ENCODE peak calls at places on chromosomes 11 and 22, in eight cellular contexts. Z, E, P, G, Y, Q, D and V are unnamed samples.

GRCh38 chr11:43738600-43739409 is 58.3 kb downstream of the HSD17B12 start:
- DNase-seq in Z (no peak), E (peak), P (peak), G (peak), Y (no peak), Q (peak), D (no peak), V (peak)

GRCh38 chr11:108364159-108364558 is 103.2 kb downstream of the C11orf65 start:
- DNase-seq in Z (no peak), E (peak), P (no peak), G (no peak), Y (no peak), Q (peak), D (no peak), V (no peak)

GRCh38 chr11:615453-616319 is at the start of gene IRF7:
- DNase-seq in Z (peak), E (peak), P (peak), G (peak), Y (peak), Q (peak), D (peak), V (peak)

GRCh38 chr11:119935341-119935925 is 202.5 kb downstream of the TRIM29 start:
- DNase-seq in Z (no peak), E (no peak), P (no peak), G (no peak), Y (no peak), Q (no peak), D (no peak), V (no peak)

GRCh38 chr11:85718991-85719807 is 33.2 kb upstream of the CCDC89 start:
- DNase-seq in Z (peak), E (peak), P (peak), G (peak), Y (peak), Q (peak), D (no peak), V (peak)

GRCh38 chr11:111612211-111612610 is 10.0 kb downstream of the SIK2 start:
- DNase-seq in Z (no peak), E (no peak), P (peak), G (no peak), Y (no peak), Q (peak), D (no peak), V (no peak)

GRCh38 chr22:24805790-24806662 is at the start of gene SGSM1:
- DNase-seq in Z (peak), E (peak), P (peak), G (peak), Y (peak), Q (peak), D (peak), V (no peak)

GRCh38 chr11:9038537-9038936 is 34.7 kb upstream of the NRIP3 start:
- DNase-seq in Z (no peak), E (no peak), P (no peak), G (no peak), Y (no peak), Q (no peak), D (no peak), V (no peak)

GRCh38 chr11:78223320-78223954 is 34.7 kb downstream of the USP35 start:
- DNase-seq in Z (no peak), E (no peak), P (no peak), G (no peak), Y (no peak), Q (no peak), D (no peak), V (no peak)

GRCh38 chr22:35601743-35602633 is 15.1 kb downstream of the MB start:
- DNase-seq in Z (no peak), E (peak), P (peak), G (peak), Y (no peak), Q (peak), D (no peak), V (no peak)

GRCh38 chr11:108559904-108560303 is 33.7 kb downstream of the EXPH5 start:
- DNase-seq in Z (no peak), E (peak), P (peak), G (no peak), Y (no peak), Q (peak), D (no peak), V (peak)

GRCh38 chr11:124895471-124895971 is 2.1 kb downstream of the ROBO4 start:
- DNase-seq in Z (no peak), E (no peak), P (no peak), G (no peak), Y (no peak), Q (no peak), D (no peak), V (no peak)

GRCh38 chr22:43375951-43376455 is 32.8 kb upstream of the SCUBE1 start:
- DNase-seq in Z (no peak), E (no peak), P (peak), G (no peak), Y (no peak), Q (peak), D (no peak), V (no peak)

GRCh38 chr11:9681583-9682372 is 17.9 kb downstream of the SWAP70 start:
- DNase-seq in Z (no peak), E (no peak), P (no peak), G (no peak), Y (no peak), Q (no peak), D (no peak), V (no peak)

GRCh38 chr11:19466314-19466713 is 225.6 kb upstream of the E2F8 start:
- DNase-seq in Z (no peak), E (no peak), P (no peak), G (no peak), Y (no peak), Q (no peak), D (no peak), V (no peak)

GRCh38 chr11:19472679-19473078 is 231.9 kb upstream of the E2F8 start:
- DNase-seq in Z (no peak), E (no peak), P (peak), G (no peak), Y (no peak), Q (peak), D (no peak), V (no peak)

DNA sequence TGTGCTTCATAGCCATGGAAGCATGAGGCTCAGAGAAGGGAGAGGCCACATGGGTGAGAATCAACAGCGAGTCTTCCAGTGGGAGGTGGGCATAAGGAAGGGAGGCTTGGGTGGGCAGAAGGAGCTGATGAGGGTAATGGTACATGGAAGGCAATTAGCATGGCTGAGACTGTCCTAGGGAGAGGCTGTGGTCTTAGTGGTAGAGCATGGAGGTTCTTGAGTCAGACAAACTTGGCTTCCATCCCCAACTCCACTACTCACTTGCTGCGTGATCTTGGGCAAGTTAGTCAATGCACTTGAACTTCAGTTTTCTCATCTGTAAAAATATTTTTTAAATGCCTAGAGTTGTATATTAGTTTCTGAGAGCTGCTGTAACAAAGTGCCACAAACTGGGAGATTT is 227.2 kb upstream of the E2F8 start:
- DNase-seq in Z (no peak), E (no peak), P (no peak), G (no peak), Y (no peak), Q (peak), D (no peak), V (no peak)
- H3K4me3 ChIP-seq in Z (no peak), E (no peak), P (no peak), G (no peak), Y (no peak), Q (no peak), D (no peak), V (no peak)

DNA sequence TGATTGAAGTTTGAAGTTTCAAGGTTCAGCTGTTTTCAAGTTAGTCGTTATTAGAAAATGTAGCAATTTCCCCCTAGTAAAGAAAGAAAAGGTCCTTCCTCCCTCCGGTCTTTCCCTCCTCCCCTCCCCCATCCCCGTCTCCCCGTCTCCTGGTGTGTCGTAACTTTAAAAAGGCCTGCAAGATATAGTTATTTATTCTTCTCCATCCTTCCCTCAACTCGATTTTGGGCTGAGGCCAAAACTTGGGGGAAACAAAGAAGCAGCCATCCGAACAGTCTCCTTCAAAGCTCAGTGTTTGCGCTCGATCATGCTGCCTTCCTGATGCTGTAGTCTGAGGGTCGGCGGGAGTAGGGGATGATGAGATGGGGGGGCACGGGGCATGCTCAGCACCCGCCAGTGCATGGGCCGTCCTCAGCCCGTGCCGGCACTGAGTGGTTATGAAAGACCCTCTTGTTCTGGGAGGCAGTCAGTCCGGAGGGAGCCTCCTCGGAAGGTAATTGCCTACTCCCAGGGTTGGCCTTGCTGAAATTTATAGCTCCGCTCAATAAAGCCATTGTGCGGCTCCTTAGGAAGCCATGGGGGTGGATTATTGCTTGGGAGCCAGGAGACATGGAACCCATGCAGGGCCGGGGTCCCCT is 212.5 kb upstream of the CADM1 start:
- DNase-seq in Z (no peak), E (no peak), P (no peak), G (no peak), Y (no peak), Q (no peak), D (no peak), V (no peak)
- H3K4me3 ChIP-seq in Z (no peak), E (no peak), P (no peak), G (no peak), Y (no peak), Q (no peak), D (no peak), V (no peak)

DNA sequence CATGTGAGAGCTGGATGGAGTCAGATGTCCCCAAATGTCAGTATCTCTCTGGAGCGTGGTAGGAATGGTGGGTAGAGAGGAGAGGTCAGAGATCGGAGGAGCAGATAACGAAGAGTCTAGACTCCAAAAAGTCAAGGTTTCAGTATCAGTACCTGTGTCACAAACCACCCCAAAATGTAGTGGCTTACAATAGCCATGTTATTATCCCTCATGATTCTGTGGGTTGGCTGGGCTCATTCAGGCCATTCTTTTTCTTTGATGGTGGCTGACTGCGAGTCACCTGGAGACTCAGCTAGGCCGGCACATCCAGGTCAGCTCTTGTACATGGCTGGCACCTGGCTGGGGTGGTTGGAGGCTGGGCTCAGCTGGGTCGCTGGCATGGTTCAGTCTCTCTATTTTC is 7.3 kb upstream of the SSTR3 start:
- DNase-seq in Z (no peak), E (no peak), P (no peak), G (no peak), Y (no peak), Q (no peak), D (no peak), V (no peak)
- H3K4me3 ChIP-seq in Z (no peak), E (no peak), P (no peak), G (no peak), Y (no peak), Q (no peak), D (no peak), V (no peak)

DNA sequence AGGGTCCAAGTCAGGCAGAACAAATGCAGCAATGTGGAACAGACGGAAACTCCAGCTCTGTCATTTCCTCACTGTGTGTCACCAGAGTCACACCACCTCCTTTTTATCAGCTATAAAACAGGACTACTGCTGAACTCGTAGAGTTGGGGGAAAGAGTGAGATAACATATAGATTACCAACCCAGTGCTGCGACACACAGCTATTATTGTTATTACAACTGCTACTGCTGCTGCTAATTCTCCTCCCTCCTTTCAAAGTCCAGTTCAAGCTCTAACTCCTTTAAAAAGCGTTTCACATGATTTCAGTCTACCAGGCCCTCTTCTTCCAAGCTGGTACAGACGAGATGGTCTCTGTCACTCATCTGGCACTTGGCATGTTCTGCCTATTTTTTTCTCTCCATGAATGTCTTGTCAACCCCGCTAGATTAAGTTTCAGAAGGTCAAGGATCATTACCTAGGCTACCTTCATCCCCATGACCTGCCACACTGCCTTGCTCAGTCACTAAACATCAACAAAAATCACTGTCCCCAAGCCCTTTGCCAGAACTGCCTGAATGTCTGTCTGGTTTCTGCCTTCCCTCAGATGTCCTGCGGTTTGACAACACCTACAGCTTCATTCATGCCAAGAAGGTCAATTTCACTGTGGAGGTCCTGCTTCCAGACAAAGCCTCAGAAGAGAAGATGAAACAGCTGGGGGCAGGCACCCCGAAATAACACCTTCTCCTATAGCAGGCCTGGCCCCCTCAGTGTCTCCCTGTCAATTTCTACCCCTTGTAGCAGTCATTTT is 3.7 kb upstream of the MTFP1 start:
- DNase-seq in Z (peak), E (no peak), P (no peak), G (no peak), Y (no peak), Q (peak), D (no peak), V (no peak)
- H3K4me3 ChIP-seq in Z (no peak), E (no peak), P (peak), G (peak), Y (no peak), Q (peak), D (peak), V (peak)

GRCh38 chr11:122179966-122180365 is 64.0 kb upstream of the BLID start:
- DNase-seq in Z (no peak), E (no peak), P (no peak), G (no peak), Y (no peak), Q (peak), D (no peak), V (no peak)
- H3K4me3 ChIP-seq in Z (peak), E (peak), P (peak), G (peak), Y (no peak), Q (peak), D (no peak), V (peak)

GRCh38 chr11:76150141-76150540 is 56.2 kb downstream of the WNT11 start:
- DNase-seq in Z (no peak), E (no peak), P (no peak), G (no peak), Y (no peak), Q (no peak), D (no peak), V (no peak)

GRCh38 chr11:76153609-76153949 is 52.7 kb downstream of the WNT11 start:
- DNase-seq in Z (no peak), E (peak), P (peak), G (peak), Y (peak), Q (peak), D (no peak), V (no peak)

GRCh38 chr11:76152741-76153608 is 53.3 kb downstream of the WNT11 start:
- DNase-seq in Z (no peak), E (no peak), P (no peak), G (no peak), Y (no peak), Q (no peak), D (no peak), V (no peak)

GRCh38 chr11:76151561-76152085 is 54.7 kb downstream of the WNT11 start:
- DNase-seq in Z (no peak), E (no peak), P (no peak), G (peak), Y (peak), Q (no peak), D (no peak), V (no peak)

GRCh38 chr11:76152086-76152658 is 54.1 kb downstream of the WNT11 start:
- DNase-seq in Z (peak), E (peak), P (peak), G (peak), Y (peak), Q (peak), D (peak), V (no peak)
- H3K4me3 ChIP-seq in Z (no peak), E (no peak), P (peak), G (no peak), Y (no peak), Q (no peak), D (peak), V (no peak)